ENCODE peak calls at places on chromosome X, in eight cellular contexts. M is fibroblast of lung; Y is cardiac fibroblast; S is lung; Q is progenitor cell of endocrine pancreas; F is endodermal cell; H is foreskin fibroblast; V is CD8-positive, alpha-beta T cell. R is an unnamed sample.

GRCh38 chrX:39133971-39134370 is 332.7 kb downstream of the MID1IP1 start:
- DNase-seq in M (no peak), Y (no peak), S (no peak), Q (no peak), F (peak), H (no peak), V (no peak), R (no peak)

GRCh38 chrX:48709522-48710117 is 13.1 kb downstream of the SUV39H1 start:
- DNase-seq in M (no peak), Y (no peak), S (no peak), Q (no peak), F (no peak), H (no peak), V (no peak), R (no peak)

GRCh38 chrX:1463581-1464281 is 11.0 kb upstream of the ASMTL start:
- DNase-seq in M (no peak), Y (no peak), S (peak), Q (no peak), F (no peak), H (no peak), V (peak), R (no peak)

GRCh38 chrX:39204945-39205344 is 403.7 kb downstream of the MID1IP1 start:
- DNase-seq in M (no peak), Y (no peak), S (no peak), Q (no peak), F (no peak), H (no peak), V (no peak), R (no peak)

GRCh38 chrX:13194291-13195103 is 125.4 kb downstream of the ATXN3L start:
- DNase-seq in M (peak), Y (no peak), S (no peak), Q (no peak), F (no peak), H (no peak), V (no peak), R (no peak)

GRCh38 chrX:20067709-20068315 is 48.9 kb downstream of the MAP7D2 start:
- DNase-seq in M (peak), Y (peak), S (peak), Q (no peak), F (peak), H (peak), V (no peak), R (peak)

GRCh38 chrX:118497180-118497814 is 1.7 kb downstream of the DOCK11 start:
- DNase-seq in M (no peak), Y (no peak), S (no peak), Q (no peak), F (no peak), H (no peak), V (peak), R (no peak)

GRCh38 chrX:130393451-130394074 is 8.1 kb upstream of the GPR119 start:
- DNase-seq in M (peak), Y (peak), S (peak), Q (peak), F (peak), H (peak), V (no peak), R (no peak)

GRCh38 chrX:148854351-148854750 is 353.9 kb downstream of the AFF2 start:
- DNase-seq in M (peak), Y (no peak), S (no peak), Q (no peak), F (no peak), H (no peak), V (no peak), R (no peak)

GRCh38 chrX:153966283-153966688 is 5.3 kb downstream of the HCFC1 start:
- DNase-seq in M (peak), Y (no peak), S (no peak), Q (no peak), F (no peak), H (no peak), V (no peak), R (no peak)

GRCh38 chrX:39170432-39170831 is 369.2 kb downstream of the MID1IP1 start:
- DNase-seq in M (no peak), Y (no peak), S (no peak), Q (no peak), F (no peak), H (no peak), V (no peak), R (no peak)

GRCh38 chrX:139106111-139106510 is 394.6 kb upstream of the FGF13 start:
- DNase-seq in M (peak), Y (peak), S (no peak), Q (no peak), F (no peak), H (peak), V (no peak), R (peak)

GRCh38 chrX:119990409-119990994 is 47.0 kb upstream of the NKAP start:
- DNase-seq in M (no peak), Y (no peak), S (no peak), Q (no peak), F (peak), H (no peak), V (no peak), R (no peak)

GRCh38 chrX:55033429-55033828 is 2.7 kb upstream of the ALAS2 start:
- DNase-seq in M (peak), Y (no peak), S (no peak), Q (no peak), F (no peak), H (no peak), V (no peak), R (no peak)

GRCh38 chrX:137195991-137196390 is 162.2 kb upstream of the GPR101 start:
- DNase-seq in M (peak), Y (no peak), S (no peak), Q (no peak), F (no peak), H (no peak), V (no peak), R (no peak)

GRCh38 chrX:131955099-131955777 is 67.9 kb upstream of the STK26 start:
- DNase-seq in M (no peak), Y (no peak), S (no peak), Q (no peak), F (no peak), H (no peak), V (no peak), R (no peak)

DNA sequence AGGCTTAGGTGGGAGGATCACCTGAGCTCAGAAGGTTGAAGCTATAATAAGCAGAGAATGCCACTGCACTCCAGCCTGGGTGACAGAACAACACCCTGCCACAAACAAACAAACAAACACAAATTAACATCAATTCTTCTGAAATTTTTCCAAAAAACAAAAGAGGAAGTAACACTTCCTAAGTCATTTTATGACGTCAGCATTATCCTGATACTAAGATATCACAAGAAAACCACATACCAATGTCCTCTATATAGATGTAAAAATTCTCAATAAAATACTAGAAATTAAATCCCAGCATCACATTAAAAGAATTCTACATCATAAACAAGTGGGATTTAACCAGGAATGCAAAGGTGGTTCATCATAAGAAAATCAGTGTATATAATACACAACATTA is 64.4 kb upstream of the STK26 start:
- DNase-seq in M (no peak), Y (no peak), S (no peak), Q (no peak), F (no peak), H (no peak), V (no peak), R (no peak)
- TF ChIP-seq CTCF in M (no peak), Y (no peak), S (no peak), Q (no peak), F (no peak), H (no peak), V (no peak), R (no peak)

GRCh38 chrX:34918856-34919255 is 23.7 kb upstream of the FAM47B start:
- DNase-seq in M (peak), Y (peak), S (no peak), Q (no peak), F (peak), H (peak), V (no peak), R (no peak)
- TF ChIP-seq CTCF in M (peak), Y (peak), S (no peak), Q (peak), F (peak), H (peak), V (no peak), R (peak)

DNA sequence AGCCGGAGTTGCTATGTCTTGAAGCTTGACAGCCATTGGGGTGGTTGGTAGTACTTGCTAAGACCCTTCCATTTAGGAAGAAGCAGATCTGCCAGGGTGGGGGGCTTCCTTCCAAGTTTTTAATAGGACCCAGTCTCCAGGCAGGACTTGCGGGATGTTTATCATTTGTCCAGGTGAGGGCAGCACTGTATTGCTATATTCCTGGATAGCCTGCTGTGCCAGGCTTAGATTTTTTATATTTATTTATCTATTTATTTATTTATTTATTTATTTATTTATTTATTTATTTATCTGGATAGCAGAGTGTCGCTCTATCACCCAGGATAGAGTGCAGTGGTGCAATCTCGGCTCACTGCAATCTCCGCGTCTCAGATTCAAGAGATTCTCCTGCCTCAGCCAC is 87.4 kb upstream of the CT45A1 start:
- DNase-seq in M (no peak), Y (peak), S (no peak), Q (no peak), F (peak), H (no peak), V (no peak), R (no peak)
- TF ChIP-seq CTCF in M (no peak), Y (no peak), S (no peak), Q (peak), F (peak), H (no peak), V (no peak), R (peak)

GRCh38 chrX:150683112-150683511 is 10.1 kb upstream of the MTMR1 start:
- DNase-seq in M (no peak), Y (no peak), S (no peak), Q (no peak), F (no peak), H (no peak), V (no peak), R (no peak)

GRCh38 chrX:150683536-150684146 is 9.6 kb upstream of the MTMR1 start:
- DNase-seq in M (no peak), Y (peak), S (no peak), Q (no peak), F (no peak), H (peak), V (peak), R (no peak)

GRCh38 chrX:150680974-150681373 is 12.2 kb upstream of the MTMR1 start:
- DNase-seq in M (peak), Y (peak), S (no peak), Q (no peak), F (peak), H (no peak), V (no peak), R (no peak)
- TF ChIP-seq CTCF in M (no peak), Y (peak), S (no peak), Q (peak), F (peak), H (peak), V (no peak), R (peak)

GRCh38 chrX:8455600-8455999 is 9.0 kb upstream of the VCX3B start:
- DNase-seq in M (no peak), Y (peak), S (no peak), Q (no peak), F (no peak), H (no peak), V (no peak), R (no peak)
- TF ChIP-seq CTCF in M (no peak), Y (no peak), S (no peak), Q (no peak), F (peak), H (no peak), V (no peak), R (no peak)

GRCh38 chrX:67543818-67544217 is at the start of gene AR:
- DNase-seq in M (peak), Y (peak), S (peak), Q (no peak), F (peak), H (peak), V (no peak), R (no peak)

GRCh38 chrX:67545772-67546495 is 2.1 kb downstream of the AR start:
- DNase-seq in M (peak), Y (peak), S (no peak), Q (no peak), F (peak), H (no peak), V (no peak), R (no peak)

GRCh38 chrX:67544281-67544680 is 460 bp downstream of the AR start:
- DNase-seq in M (peak), Y (peak), S (no peak), Q (no peak), F (no peak), H (no peak), V (no peak), R (no peak)

GRCh38 chrX:67546496-67547423 is 2.9 kb downstream of the AR start:
- DNase-seq in M (no peak), Y (no peak), S (no peak), Q (no peak), F (peak), H (no peak), V (no peak), R (no peak)

GRCh38 chrX:67544871-67545771 is 1.3 kb downstream of the AR start:
- DNase-seq in M (peak), Y (peak), S (no peak), Q (no peak), F (peak), H (peak), V (no peak), R (no peak)
- TF ChIP-seq CTCF in M (no peak), Y (no peak), S (no peak), Q (no peak), F (no peak), H (no peak), V (no peak), R (peak)

R was measured in BJ.